ENCODE peak calls at places on chromosomes 6 and 20, in nine cellular contexts. O is Daoy; J is SW480; Q is AG08395; K is H54; B is germinal center; W is stimulated activated CD8-positive, alpha-beta memory T cell treated with anti-CD3 and anti-CD28 coated beads, Interleukin-2, amount 100 ng/mL, for 1 hour; E is stimulated activated naive CD8-positive, alpha-beta T cell treated with anti-CD3 and anti-CD28 coated beads, Interleukin-15, Interleukin-2, amounts not matched to agents 100 U/mL and 50 U/mL, for 24 hours; X is heart left ventricle. Y is an unnamed sample.

GRCh38 chr6:31768717-31769257 is 6.3 kb downstream of the SAPCD1 start:
- DNase-seq in O (no peak), J (no peak), Q (no peak), K (no peak), B (no peak), W (no peak), E (no peak), X (no peak), Y (no peak)

GRCh38 chr6:140774080-140774505 is 1358.6 kb upstream of the GJE1 start:
- DNase-seq in O (peak; percentile 67), J (peak; percentile 7), Q (peak; percentile 52), K (no peak), B (no peak), W (no peak), E (no peak), X (peak; percentile 36), Y (peak; percentile 65)

GRCh38 chr6:56542367-56543331 is 100.0 kb downstream of the DST start:
- DNase-seq in O (peak; percentile 98), J (peak; percentile 92), Q (peak; percentile 86), K (peak; percentile 80), B (peak; percentile 10), W (peak; percentile 15), E (peak; percentile 75), X (peak; percentile 95), Y (peak; percentile 78)

GRCh38 chr6:40355532-40355931 is 231.6 kb downstream of the LRFN2 start:
- DNase-seq in O (no peak), J (no peak), Q (no peak), K (no peak), B (no peak), W (no peak), E (no peak), X (no peak), Y (no peak)

GRCh38 chr6:110950443-110950842 is 8.1 kb upstream of the GTF3C6 start:
- DNase-seq in O (no peak), J (no peak), Q (no peak), K (no peak), B (no peak), W (no peak), E (no peak), X (no peak), Y (no peak)

GRCh38 chr20:39042279-39043150 is 80.4 kb downstream of the DHX35 start:
- DNase-seq in O (no peak), J (no peak), Q (peak; percentile 36), K (no peak), B (no peak), W (no peak), E (no peak), X (no peak), Y (no peak)

GRCh38 chr6:6758915-6759654 is 170.6 kb downstream of the LY86 start:
- DNase-seq in O (peak; percentile 44), J (peak; percentile 31), Q (peak; percentile 76), K (no peak), B (peak; percentile 41), W (no peak), E (peak; percentile 37), X (peak; percentile 65), Y (peak; percentile 34)

GRCh38 chr6:113854531-113855499 is 2.3 kb upstream of the MARCKS start:
- DNase-seq in O (peak; percentile 91), J (peak; percentile 43), Q (peak; percentile 77), K (no peak), B (peak; percentile 45), W (no peak), E (peak; percentile 37), X (peak; percentile 85), Y (peak; percentile 78)

GRCh38 chr6:26613717-26614683 is 17.2 kb downstream of the ABT1 start:
- DNase-seq in O (no peak), J (no peak), Q (no peak), K (no peak), B (peak; percentile 6), W (no peak), E (no peak), X (peak; percentile 37), Y (no peak)

GRCh38 chr20:2596673-2597279 is 55.7 kb upstream of the NOP56 start:
- DNase-seq in O (peak; percentile 41), J (no peak), Q (no peak), K (no peak), B (no peak), W (no peak), E (no peak), X (no peak), Y (no peak)

GRCh38 chr6:9138856-9139426 is 703.6 kb upstream of the SLC35B3 start:
- DNase-seq in O (peak; percentile 18), J (no peak), Q (peak; percentile 29), K (no peak), B (no peak), W (no peak), E (no peak), X (no peak), Y (no peak)

GRCh38 chr6:150325093-150325772 is 43.6 kb upstream of the IYD start:
- DNase-seq in O (peak; percentile 60), J (no peak), Q (no peak), K (no peak), B (no peak), W (no peak), E (no peak), X (no peak), Y (no peak)

GRCh38 chr20:51457281-51457932 is 85.1 kb downstream of the NFATC2 start:
- DNase-seq in O (peak; percentile 92), J (peak; percentile 65), Q (peak; percentile 70), K (peak; percentile 65), B (no peak), W (no peak), E (peak; percentile 41), X (peak; percentile 70), Y (no peak)

GRCh38 chr20:11972478-11972877 is 54.8 kb downstream of the BTBD3 start:
- DNase-seq in O (no peak), J (no peak), Q (no peak), K (no peak), B (no peak), W (no peak), E (no peak), X (no peak), Y (peak; percentile 76)

GRCh38 chr20:21230686-21231085 is 72.4 kb upstream of the XRN2 start:
- DNase-seq in O (no peak), J (no peak), Q (no peak), K (no peak), B (no peak), W (no peak), E (no peak), X (no peak), Y (no peak)

GRCh38 chr6:104326173-104327001 is 533.3 kb downstream of the HACE1 start:
- DNase-seq in O (no peak), J (no peak), Q (peak; percentile 61), K (no peak), B (no peak), W (no peak), E (no peak), X (no peak), Y (no peak)

GRCh38 chr6:81938991-81939773 is 186.7 kb upstream of the TENT5A start:
- DNase-seq in O (peak; percentile 38), J (no peak), Q (no peak), K (no peak), B (no peak), W (no peak), E (no peak), X (no peak), Y (no peak)

GRCh38 chr20:10129749-10130148 is 88.9 kb upstream of the SNAP25 start:
- DNase-seq in O (no peak), J (no peak), Q (no peak), K (no peak), B (no peak), W (no peak), E (no peak), X (no peak), Y (no peak)

GRCh38 chr6:87122477-87122876 is 27.6 kb upstream of the CGA start:
- DNase-seq in O (no peak), J (no peak), Q (no peak), K (no peak), B (no peak), W (no peak), E (no peak), X (no peak), Y (no peak)

Y was measured in putamen.